ENCODE peak calls at places on chromosomes 12 and 14, in eight cellular contexts. Q, O, U, H, X, V, M and P are unnamed samples.

GRCh38 chr14:54746019-54746418 is 156.6 kb downstream of the GCH1 start:
- DNase-seq in Q (no peak), O (no peak), U (no peak), H (no peak), X (no peak), V (no peak), M (no peak), P (no peak)

GRCh38 chr12:13940466-13940865 is 40.9 kb downstream of the GRIN2B start:
- DNase-seq in Q (no peak), O (no peak), U (no peak), H (no peak), X (no peak), V (no peak), M (no peak), P (no peak)

GRCh38 chr12:14138495-14138894 is 157.1 kb upstream of the GRIN2B start:
- DNase-seq in Q (no peak), O (no peak), U (no peak), H (no peak), X (no peak), V (no peak), M (no peak), P (no peak)

GRCh38 chr12:5428332-5429221 is 3.3 kb upstream of the NTF3 start:
- DNase-seq in Q (no peak), O (no peak), U (peak), H (no peak), X (no peak), V (no peak), M (no peak), P (no peak)

GRCh38 chr14:72111921-72112320 is 179.7 kb downstream of the RGS6 start:
- DNase-seq in Q (no peak), O (no peak), U (no peak), H (no peak), X (no peak), V (no peak), M (no peak), P (no peak)

GRCh38 chr14:77276295-77276935 is 5.4 kb upstream of the NGB start:
- DNase-seq in Q (no peak), O (no peak), U (no peak), H (no peak), X (no peak), V (no peak), M (no peak), P (no peak)

GRCh38 chr12:58148405-58148804 is 207.0 kb downstream of the ATP23 start:
- DNase-seq in Q (no peak), O (no peak), U (no peak), H (peak), X (peak), V (no peak), M (no peak), P (no peak)

GRCh38 chr12:42039146-42039545 is 105.5 kb downstream of the GXYLT1 start:
- DNase-seq in Q (no peak), O (no peak), U (no peak), H (no peak), X (peak), V (no peak), M (no peak), P (no peak)

GRCh38 chr14:69713127-69713800 is 53.7 kb upstream of the SRSF5 start:
- DNase-seq in Q (no peak), O (no peak), U (no peak), H (peak), X (no peak), V (no peak), M (no peak), P (no peak)

GRCh38 chr14:103510311-103511021 is 12.2 kb downstream of the CKB start:
- DNase-seq in Q (no peak), O (no peak), U (peak), H (peak), X (no peak), V (no peak), M (no peak), P (no peak)

GRCh38 chr12:116068371-116068770 is 209.1 kb downstream of the MED13L start:
- DNase-seq in Q (no peak), O (no peak), U (no peak), H (no peak), X (no peak), V (no peak), M (no peak), P (no peak)

GRCh38 chr12:16076553-16076952 is 165.4 kb downstream of the DERA start:
- DNase-seq in Q (no peak), O (no peak), U (no peak), H (no peak), X (no peak), V (no peak), M (no peak), P (no peak)

GRCh38 chr14:98370352-98370751 is 901.6 kb downstream of the BCL11B start:
- DNase-seq in Q (no peak), O (no peak), U (no peak), H (no peak), X (no peak), V (no peak), M (no peak), P (no peak)

GRCh38 chr12:111287125-111287900 is 81.6 kb downstream of the PHETA1 start:
- DNase-seq in Q (no peak), O (no peak), U (no peak), H (no peak), X (no peak), V (no peak), M (no peak), P (no peak)

GRCh38 chr14:64210211-64210610 is 84.0 kb downstream of the ESR2 start:
- DNase-seq in Q (no peak), O (no peak), U (no peak), H (no peak), X (no peak), V (no peak), M (no peak), P (no peak)

GRCh38 chr12:70637286-70637685 is at the start of gene PTPRB:
- DNase-seq in Q (no peak), O (no peak), U (no peak), H (no peak), X (no peak), V (no peak), M (no peak), P (no peak)

GRCh38 chr14:77609902-77610301 is 6.5 kb downstream of the SPTLC2 start:
- DNase-seq in Q (no peak), O (no peak), U (no peak), H (no peak), X (no peak), V (no peak), M (no peak), P (no peak)

GRCh38 chr12:115885040-115885439 is 392.5 kb downstream of the MED13L start:
- DNase-seq in Q (no peak), O (no peak), U (no peak), H (peak), X (no peak), V (no peak), M (no peak), P (no peak)

GRCh38 chr12:68418137-68418460 is 85.9 kb upstream of the MDM1 start:
- DNase-seq in Q (no peak), O (no peak), U (no peak), H (no peak), X (no peak), V (no peak), M (no peak), P (no peak)

GRCh38 chr12:32139064-32139421 is 32.4 kb downstream of the BICD1 start:
- DNase-seq in Q (no peak), O (no peak), U (no peak), H (no peak), X (peak), V (no peak), M (no peak), P (no peak)

GRCh38 chr14:102234331-102235264 is 70.4 kb downstream of the MOK start:
- DNase-seq in Q (no peak), O (no peak), U (no peak), H (no peak), X (no peak), V (no peak), M (no peak), P (no peak)

GRCh38 chr14:99426796-99427346 is 53.8 kb downstream of the SETD3 start:
- DNase-seq in Q (no peak), O (no peak), U (no peak), H (no peak), X (no peak), V (no peak), M (no peak), P (no peak)

GRCh38 chr14:23492618-23493272 is 23.2 kb downstream of the NGDN start:
- DNase-seq in Q (no peak), O (no peak), U (no peak), H (no peak), X (no peak), V (no peak), M (no peak), P (no peak)

GRCh38 chr14:80621701-80622100 is 319.8 kb downstream of the CEP128 start:
- DNase-seq in Q (no peak), O (no peak), U (no peak), H (no peak), X (peak), V (no peak), M (no peak), P (no peak)

GRCh38 chr12:11810962-11811361 is 161.5 kb downstream of the ETV6 start:
- DNase-seq in Q (no peak), O (no peak), U (no peak), H (no peak), X (no peak), V (no peak), M (no peak), P (no peak)

GRCh38 chr12:94873368-94874085 is 130.0 kb downstream of the NDUFA12 start:
- DNase-seq in Q (no peak), O (no peak), U (no peak), H (no peak), X (no peak), V (no peak), M (peak), P (no peak)

GRCh38 chr12:19230299-19230866 is 100.8 kb downstream of the PLEKHA5 start:
- DNase-seq in Q (no peak), O (no peak), U (no peak), H (no peak), X (no peak), V (no peak), M (no peak), P (no peak)

GRCh38 chr14:55000381-55000780 is 26.5 kb downstream of the WDHD1 start:
- DNase-seq in Q (no peak), O (no peak), U (no peak), H (no peak), X (peak), V (no peak), M (no peak), P (no peak)

GRCh38 chr12:9364224-9365176 is 156.3 kb upstream of the PZP start:
- DNase-seq in Q (no peak), O (no peak), U (peak), H (no peak), X (peak), V (no peak), M (no peak), P (no peak)